ENCODE peak calls at places on chromosomes 5 and 9, in four cellular contexts. One of them, this sample, is unnamed.

GRCh38 chr5:93078082-93079038 is 502.7 kb downstream of the NR2F1-AS1 start:
- DNase-seq in omental fat pad: no peak
- DNase-seq in aorta: no peak
- DNase-seq in activated CD8-positive, alpha-beta memory T cell treated with anti-CD3 and anti-CD28 coated beads for 24 hours: no peak
- DNase-seq in this sample: no peak

GRCh38 chr9:100098241-100098886 is 436 bp downstream of the ERP44 start:
- DNase-seq in omental fat pad: peak
- DNase-seq in activated CD8-positive, alpha-beta memory T cell treated with anti-CD3 and anti-CD28 coated beads for 24 hours: no peak
- DNase-seq in aorta: no peak
- DNase-seq in this sample: peak

GRCh38 chr9:125759812-125760134 is 12.6 kb downstream of the PBX3 start:
- DNase-seq in omental fat pad: no peak
- DNase-seq in aorta: no peak
- DNase-seq in activated CD8-positive, alpha-beta memory T cell treated with anti-CD3 and anti-CD28 coated beads for 24 hours: no peak
- DNase-seq in this sample: peak

GRCh38 chr5:56012281-56012963 is 17.7 kb upstream of the IL6ST start:
- DNase-seq in activated CD8-positive, alpha-beta memory T cell treated with anti-CD3 and anti-CD28 coated beads for 24 hours: no peak
- DNase-seq in omental fat pad: no peak
- DNase-seq in aorta: no peak
- DNase-seq in this sample: no peak

GRCh38 chr5:128015978-128016377 is 67.6 kb upstream of the SLC12A2 start:
- DNase-seq in aorta: no peak
- DNase-seq in omental fat pad: no peak
- DNase-seq in activated CD8-positive, alpha-beta memory T cell treated with anti-CD3 and anti-CD28 coated beads for 24 hours: no peak
- DNase-seq in this sample: no peak

GRCh38 chr9:5195450-5195849 is 10.0 kb upstream of the INSL6 start:
- DNase-seq in omental fat pad: no peak
- DNase-seq in activated CD8-positive, alpha-beta memory T cell treated with anti-CD3 and anti-CD28 coated beads for 24 hours: no peak
- DNase-seq in aorta: no peak
- DNase-seq in this sample: no peak

GRCh38 chr9:79184821-79185220 is 386.9 kb upstream of the TLE4 start:
- DNase-seq in activated CD8-positive, alpha-beta memory T cell treated with anti-CD3 and anti-CD28 coated beads for 24 hours: no peak
- DNase-seq in aorta: no peak
- DNase-seq in omental fat pad: no peak
- DNase-seq in this sample: no peak

GRCh38 chr5:138963763-138964371 is 88.7 kb upstream of the LRRTM2 start:
- DNase-seq in activated CD8-positive, alpha-beta memory T cell treated with anti-CD3 and anti-CD28 coated beads for 24 hours: no peak
- DNase-seq in aorta: no peak
- DNase-seq in omental fat pad: no peak
- DNase-seq in this sample: no peak

GRCh38 chr9:73200694-73201432 is 49.2 kb downstream of the ANXA1 start:
- DNase-seq in aorta: no peak
- DNase-seq in omental fat pad: no peak
- DNase-seq in activated CD8-positive, alpha-beta memory T cell treated with anti-CD3 and anti-CD28 coated beads for 24 hours: no peak
- DNase-seq in this sample: peak

GRCh38 chr9:93826209-93826608 is 128.9 kb downstream of the BARX1 start:
- DNase-seq in omental fat pad: no peak
- DNase-seq in aorta: peak
- DNase-seq in activated CD8-positive, alpha-beta memory T cell treated with anti-CD3 and anti-CD28 coated beads for 24 hours: peak
- DNase-seq in this sample: no peak

GRCh38 chr5:35822541-35822940 is 34.1 kb upstream of the IL7R start:
- DNase-seq in aorta: no peak
- DNase-seq in activated CD8-positive, alpha-beta memory T cell treated with anti-CD3 and anti-CD28 coated beads for 24 hours: peak
- DNase-seq in omental fat pad: no peak
- DNase-seq in this sample: no peak

GRCh38 chr5:82975812-82976211 is 101.4 kb downstream of the TMEM167A start:
- DNase-seq in activated CD8-positive, alpha-beta memory T cell treated with anti-CD3 and anti-CD28 coated beads for 24 hours: no peak
- DNase-seq in omental fat pad: no peak
- DNase-seq in aorta: no peak
- DNase-seq in this sample: no peak

GRCh38 chr5:171450423-171451246 is 31.2 kb downstream of the FGF18 start:
- DNase-seq in aorta: peak
- DNase-seq in omental fat pad: no peak
- DNase-seq in activated CD8-positive, alpha-beta memory T cell treated with anti-CD3 and anti-CD28 coated beads for 24 hours: peak
- DNase-seq in this sample: no peak

GRCh38 chr9:76716270-76716669 is 48.0 kb upstream of the PCA3 start:
- DNase-seq in activated CD8-positive, alpha-beta memory T cell treated with anti-CD3 and anti-CD28 coated beads for 24 hours: no peak
- DNase-seq in omental fat pad: no peak
- DNase-seq in aorta: no peak
- DNase-seq in this sample: no peak

GRCh38 chr9:109083813-109084405 is 35.8 kb downstream of the TMEM245 start:
- DNase-seq in aorta: no peak
- DNase-seq in activated CD8-positive, alpha-beta memory T cell treated with anti-CD3 and anti-CD28 coated beads for 24 hours: no peak
- DNase-seq in omental fat pad: no peak
- DNase-seq in this sample: no peak

GRCh38 chr5:136749016-136749415 is 383.7 kb upstream of the TRPC7 start:
- DNase-seq in activated CD8-positive, alpha-beta memory T cell treated with anti-CD3 and anti-CD28 coated beads for 24 hours: no peak
- DNase-seq in omental fat pad: no peak
- DNase-seq in aorta: no peak
- DNase-seq in this sample: no peak

GRCh38 chr5:123549256-123549904 is 37.4 kb downstream of the CSNK1G3 start:
- DNase-seq in activated CD8-positive, alpha-beta memory T cell treated with anti-CD3 and anti-CD28 coated beads for 24 hours: peak
- DNase-seq in omental fat pad: no peak
- DNase-seq in aorta: no peak
- DNase-seq in this sample: no peak

GRCh38 chr9:116152941-116153764 is 438 bp upstream of the PAPPA start:
- DNase-seq in omental fat pad: no peak
- DNase-seq in activated CD8-positive, alpha-beta memory T cell treated with anti-CD3 and anti-CD28 coated beads for 24 hours: no peak
- DNase-seq in aorta: no peak
- DNase-seq in this sample: no peak

GRCh38 chr5:31232273-31232888 is 38.9 kb downstream of the CDH6 start:
- DNase-seq in omental fat pad: no peak
- DNase-seq in aorta: no peak
- DNase-seq in activated CD8-positive, alpha-beta memory T cell treated with anti-CD3 and anti-CD28 coated beads for 24 hours: no peak
- DNase-seq in this sample: no peak

GRCh38 chr9:115999498-115999897 is 154.1 kb upstream of the PAPPA start:
- DNase-seq in aorta: no peak
- DNase-seq in activated CD8-positive, alpha-beta memory T cell treated with anti-CD3 and anti-CD28 coated beads for 24 hours: no peak
- DNase-seq in omental fat pad: no peak
- DNase-seq in this sample: no peak

GRCh38 chr9:95012902-95013301 is 286.4 kb downstream of the AOPEP start:
- DNase-seq in activated CD8-positive, alpha-beta memory T cell treated with anti-CD3 and anti-CD28 coated beads for 24 hours: no peak
- DNase-seq in omental fat pad: no peak
- DNase-seq in aorta: no peak
- DNase-seq in this sample: no peak

GRCh38 chr5:16773990-16774389 is 157.2 kb upstream of the RETREG1 start:
- DNase-seq in omental fat pad: no peak
- DNase-seq in aorta: no peak
- DNase-seq in activated CD8-positive, alpha-beta memory T cell treated with anti-CD3 and anti-CD28 coated beads for 24 hours: no peak
- DNase-seq in this sample: no peak

GRCh38 chr5:168481330-168481788 is 4.9 kb upstream of the RARS1 start:
- DNase-seq in aorta: no peak
- DNase-seq in activated CD8-positive, alpha-beta memory T cell treated with anti-CD3 and anti-CD28 coated beads for 24 hours: no peak
- DNase-seq in omental fat pad: no peak
- DNase-seq in this sample: no peak

GRCh38 chr9:107674937-107675277 is 185.3 kb upstream of the KLF4 start:
- DNase-seq in activated CD8-positive, alpha-beta memory T cell treated with anti-CD3 and anti-CD28 coated beads for 24 hours: no peak
- DNase-seq in aorta: no peak
- DNase-seq in omental fat pad: no peak
- DNase-seq in this sample: peak

GRCh38 chr9:88056876-88057275 is 81.4 kb downstream of the SPATA31C2 start:
- DNase-seq in omental fat pad: no peak
- DNase-seq in activated CD8-positive, alpha-beta memory T cell treated with anti-CD3 and anti-CD28 coated beads for 24 hours: no peak
- DNase-seq in aorta: no peak
- DNase-seq in this sample: no peak

GRCh38 chr5:169009171-169009570 is 291.8 kb downstream of the SLIT3 start:
- DNase-seq in activated CD8-positive, alpha-beta memory T cell treated with anti-CD3 and anti-CD28 coated beads for 24 hours: no peak
- DNase-seq in omental fat pad: no peak
- DNase-seq in aorta: no peak
- DNase-seq in this sample: no peak

GRCh38 chr5:140312067-140312790 is 9.3 kb upstream of the PFDN1 start:
- DNase-seq in activated CD8-positive, alpha-beta memory T cell treated with anti-CD3 and anti-CD28 coated beads for 24 hours: no peak
- DNase-seq in omental fat pad: no peak
- DNase-seq in aorta: no peak
- DNase-seq in this sample: peak

GRCh38 chr9:91246842-91247241 is 114.9 kb downstream of the AUH start:
- DNase-seq in omental fat pad: no peak
- DNase-seq in activated CD8-positive, alpha-beta memory T cell treated with anti-CD3 and anti-CD28 coated beads for 24 hours: no peak
- DNase-seq in aorta: no peak
- DNase-seq in this sample: no peak

GRCh38 chr5:104186100-104186499 is 623.5 kb upstream of the NUDT12 start:
- DNase-seq in omental fat pad: no peak
- DNase-seq in aorta: no peak
- DNase-seq in activated CD8-positive, alpha-beta memory T cell treated with anti-CD3 and anti-CD28 coated beads for 24 hours: no peak
- DNase-seq in this sample: no peak

GRCh38 chr5:139711067-139711851 is 63.1 kb downstream of the CXXC5 start:
- DNase-seq in activated CD8-positive, alpha-beta memory T cell treated with anti-CD3 and anti-CD28 coated beads for 24 hours: peak
- DNase-seq in omental fat pad: no peak
- DNase-seq in aorta: peak
- DNase-seq in this sample: peak

GRCh38 chr9:114282507-114282906 is 40.4 kb upstream of the ORM1 start:
- DNase-seq in aorta: no peak
- DNase-seq in activated CD8-positive, alpha-beta memory T cell treated with anti-CD3 and anti-CD28 coated beads for 24 hours: no peak
- DNase-seq in omental fat pad: peak
- DNase-seq in this sample: no peak

GRCh38 chr9:123418052-123418430 is 62.0 kb downstream of the CRB2 start:
- DNase-seq in omental fat pad: no peak
- DNase-seq in activated CD8-positive, alpha-beta memory T cell treated with anti-CD3 and anti-CD28 coated beads for 24 hours: no peak
- DNase-seq in aorta: peak
- DNase-seq in this sample: no peak

GRCh38 chr9:89710689-89711088 is 105.9 kb downstream of the GADD45G start:
- DNase-seq in aorta: no peak
- DNase-seq in activated CD8-positive, alpha-beta memory T cell treated with anti-CD3 and anti-CD28 coated beads for 24 hours: no peak
- DNase-seq in omental fat pad: no peak
- DNase-seq in this sample: no peak

GRCh38 chr5:114362977-114363721 is 1.3 kb downstream of the KCNN2 start:
- DNase-seq in aorta: peak
- DNase-seq in activated CD8-positive, alpha-beta memory T cell treated with anti-CD3 and anti-CD28 coated beads for 24 hours: no peak
- DNase-seq in omental fat pad: no peak
- DNase-seq in this sample: no peak

GRCh38 chr5:175025046-175025445 is 300.7 kb downstream of the MSX2 start:
- DNase-seq in activated CD8-positive, alpha-beta memory T cell treated with anti-CD3 and anti-CD28 coated beads for 24 hours: no peak
- DNase-seq in aorta: no peak
- DNase-seq in omental fat pad: no peak
- DNase-seq in this sample: no peak

GRCh38 chr5:78731884-78732283 is 83.3 kb upstream of the LHFPL2 start:
- DNase-seq in omental fat pad: no peak
- DNase-seq in activated CD8-positive, alpha-beta memory T cell treated with anti-CD3 and anti-CD28 coated beads for 24 hours: no peak
- DNase-seq in aorta: no peak
- DNase-seq in this sample: no peak

This sample was measured in GF-D8.